ENCODE peak calls at places on chromosomes 11 and 22, in ten cellular contexts. X is epithelial cell of esophagus; G is COLO829; A is activated CD8-positive, alpha-beta memory T cell treated with anti-CD3 and anti-CD28 coated beads for 48 hours; I is HEK293T; J is HFFc6; R is neuronal stem cell; N is dorsolateral prefrontal cortex; H is GM10248; S is KG1. U is an unnamed sample.

GRCh38 chr22:20430641-20431519 is 6.7 kb downstream of the SCARF2 start:
- DNase-seq in X (peak), G (no peak), A (no peak), I (no peak), J (no peak), R (peak), N (peak), H (no peak), S (peak), U (no peak)

GRCh38 chr22:42013385-42013784 is 14.8 kb downstream of the WBP2NL start:
- DNase-seq in X (no peak), G (no peak), A (no peak), I (no peak), J (no peak), R (no peak), N (no peak), H (no peak), S (no peak), U (no peak)

GRCh38 chr22:42752912-42753311 is 32.2 kb upstream of the A4GALT start:
- DNase-seq in X (no peak), G (no peak), A (no peak), I (no peak), J (no peak), R (no peak), N (no peak), H (peak), S (no peak), U (no peak)

GRCh38 chr11:71286701-71287643 is 34.6 kb upstream of the SHANK2 start:
- DNase-seq in X (peak), G (no peak), A (no peak), I (no peak), J (peak), R (no peak), N (peak), H (no peak), S (no peak), U (no peak)

GRCh38 chr11:14644396-14645246 is 1.0 kb downstream of the PDE3B start:
- DNase-seq in X (peak), G (no peak), A (peak), I (peak), J (no peak), R (peak), N (peak), H (peak), S (no peak), U (peak)

GRCh38 chr22:31329453-31330215 is 16.5 kb downstream of the PATZ1 start:
- DNase-seq in X (no peak), G (peak), A (no peak), I (no peak), J (no peak), R (no peak), N (no peak), H (no peak), S (no peak), U (no peak)

GRCh38 chr11:115257286-115258077 is 246.7 kb downstream of the CADM1 start:
- DNase-seq in X (no peak), G (no peak), A (no peak), I (no peak), J (no peak), R (no peak), N (no peak), H (no peak), S (no peak), U (no peak)

GRCh38 chr11:31779268-31779879 is 31.7 kb downstream of the PAX6 start:
- DNase-seq in X (peak), G (no peak), A (no peak), I (no peak), J (peak), R (no peak), N (no peak), H (no peak), S (no peak), U (no peak)

GRCh38 chr11:77351281-77351905 is 49.9 kb upstream of the GDPD4 start:
- DNase-seq in X (peak), G (no peak), A (no peak), I (no peak), J (no peak), R (no peak), N (no peak), H (no peak), S (no peak), U (no peak)

GRCh38 chr22:44746836-44747519 is 5.4 kb upstream of the ARHGAP8 start:
- DNase-seq in X (peak), G (no peak), A (no peak), I (no peak), J (no peak), R (no peak), N (no peak), H (no peak), S (no peak), U (peak)

GRCh38 chr22:25350551-25350971 is 131.1 kb downstream of the CRYBB2 start:
- DNase-seq in X (no peak), G (no peak), A (no peak), I (no peak), J (no peak), R (no peak), N (no peak), H (no peak), S (no peak), U (no peak)

GRCh38 chr22:19801340-19802000 is 40.9 kb downstream of the TBX1 start:
- DNase-seq in X (no peak), G (no peak), A (no peak), I (no peak), J (no peak), R (no peak), N (no peak), H (no peak), S (no peak), U (no peak)

GRCh38 chr11:18243783-18244362 is 4.6 kb downstream of the SAA2 start:
- DNase-seq in X (peak), G (peak), A (peak), I (peak), J (peak), R (peak), N (no peak), H (peak), S (peak), U (peak)

GRCh38 chr11:1288426-1289151 is 20.8 kb downstream of the TOLLIP start:
- DNase-seq in X (no peak), G (no peak), A (no peak), I (no peak), J (no peak), R (no peak), N (no peak), H (no peak), S (no peak), U (no peak)

GRCh38 chr11:88597387-88597786 is 259.9 kb upstream of the CTSC start:
- DNase-seq in X (no peak), G (no peak), A (no peak), I (no peak), J (no peak), R (no peak), N (no peak), H (peak), S (no peak), U (no peak)

GRCh38 chr11:80930038-80930437 is 1489.2 kb upstream of the TENM4 start:
- DNase-seq in X (no peak), G (no peak), A (no peak), I (no peak), J (no peak), R (no peak), N (no peak), H (no peak), S (no peak), U (no peak)

GRCh38 chr11:127632546-127632945 is 632.0 kb upstream of the KIRREL3 start:
- DNase-seq in X (no peak), G (no peak), A (no peak), I (no peak), J (no peak), R (no peak), N (no peak), H (no peak), S (no peak), U (no peak)

GRCh38 chr11:1922411-1923113 is 3.1 kb downstream of the TNNT3 start:
- DNase-seq in X (no peak), G (no peak), A (no peak), I (no peak), J (no peak), R (no peak), N (no peak), H (no peak), S (no peak), U (peak)

GRCh38 chr22:48258108-48258705 is 1495.8 kb downstream of the TBC1D22A start:
- DNase-seq in X (no peak), G (no peak), A (no peak), I (no peak), J (no peak), R (no peak), N (peak), H (no peak), S (no peak), U (no peak)

GRCh38 chr11:47233989-47234668 is 14.5 kb downstream of the ACP2 start:
- DNase-seq in X (peak), G (no peak), A (no peak), I (no peak), J (peak), R (no peak), N (no peak), H (no peak), S (no peak), U (peak)

GRCh38 chr11:35303596-35304392 is 115.6 kb downstream of the SLC1A2 start:
- DNase-seq in X (peak), G (no peak), A (no peak), I (no peak), J (peak), R (no peak), N (no peak), H (no peak), S (no peak), U (peak)

GRCh38 chr11:69655479-69656394 is 14.8 kb downstream of the CCND1 start:
- DNase-seq in X (no peak), G (no peak), A (no peak), I (no peak), J (peak), R (no peak), N (no peak), H (no peak), S (no peak), U (no peak)

GRCh38 chr11:22787565-22788162 is 41.9 kb downstream of the SVIP start:
- DNase-seq in X (peak), G (peak), A (no peak), I (peak), J (peak), R (peak), N (no peak), H (peak), S (peak), U (peak)

GRCh38 chr11:12674571-12674935 is 332 bp downstream of the TEAD1 start:
- DNase-seq in X (peak), G (no peak), A (no peak), I (peak), J (no peak), R (no peak), N (no peak), H (peak), S (no peak), U (no peak)